ENCODE peak calls at places on chromosomes 6 and 20, in seven cellular contexts. H is neural progenitor cell; J is hepatocyte; D is activated CD4-positive, alpha-beta T cell treated with anti-CD3 and anti-CD28 coated beads for 24 hours; O is stimulated activated CD8-positive, alpha-beta memory T cell treated with anti-CD3 and anti-CD28 coated beads, Interleukin-15, amount 100 ng/mL, for 1 hour; G is T-cell; L is sigmoid colon. B is an unnamed sample.

GRCh38 chr6:136886110-136886509 is 36.0 kb upstream of the SLC35D3 start:
- DNase-seq in H (no peak), J (no peak), D (no peak), O (no peak), G (no peak), L (no peak), B (no peak)

GRCh38 chr6:128519931-128520435 is 416 bp downstream of the PTPRK start:
- DNase-seq in H (no peak), J (no peak), D (peak), O (peak), G (peak), L (peak), B (no peak)

GRCh38 chr6:145155873-145156782 is 579.2 kb downstream of the EPM2A start:
- DNase-seq in H (no peak), J (no peak), D (no peak), O (no peak), G (no peak), L (no peak), B (no peak)

GRCh38 chr20:51966296-51966971 is 164.1 kb upstream of the SALL4 start:
- DNase-seq in H (peak), J (peak), D (no peak), O (no peak), G (no peak), L (peak), B (no peak)

GRCh38 chr6:81126150-81126549 is 626.3 kb downstream of the TENT5A start:
- DNase-seq in H (no peak), J (no peak), D (no peak), O (no peak), G (no peak), L (no peak), B (no peak)

GRCh38 chr20:9374480-9374879 is 139.9 kb upstream of the LAMP5 start:
- DNase-seq in H (no peak), J (no peak), D (no peak), O (no peak), G (no peak), L (no peak), B (no peak)

GRCh38 chr20:25058051-25058796 is at the start of gene ACSS1:
- DNase-seq in H (peak), J (peak), D (peak), O (peak), G (peak), L (peak), B (peak)

GRCh38 chr6:3873051-3873450 is 23.9 kb downstream of the FAM50B start:
- DNase-seq in H (no peak), J (no peak), D (no peak), O (no peak), G (no peak), L (no peak), B (no peak)

GRCh38 chr6:112560651-112561050 is 213.5 kb downstream of the RFPL4B start:
- DNase-seq in H (peak), J (no peak), D (no peak), O (no peak), G (no peak), L (no peak), B (no peak)

B was measured in T-helper 1 cell.